ENCODE peak calls at places on chromosomes 7 and 10, in eight cellular contexts. One of them, this sample, is unnamed.

GRCh38 chr10:17984056-17984455 is 32.3 kb downstream of the SLC39A12 start:
- DNase-seq in spleen: no peak
- DNase-seq in right lobe of liver: no peak
- DNase-seq in lower leg skin: no peak
- DNase-seq in tibial nerve: no peak
- DNase-seq in transverse colon: no peak
- DNase-seq in NB4: peak; percentile 46
- DNase-seq in heart left ventricle: no peak
- DNase-seq in this sample: no peak

GRCh38 chr7:137697026-137697425 is 149.7 kb downstream of the DGKI start:
- DNase-seq in lower leg skin: no peak
- DNase-seq in heart left ventricle: no peak
- DNase-seq in spleen: no peak
- DNase-seq in tibial nerve: no peak
- DNase-seq in transverse colon: no peak
- DNase-seq in NB4: no peak
- DNase-seq in right lobe of liver: no peak
- DNase-seq in this sample: no peak

GRCh38 chr10:57822965-57823364 is 444.7 kb downstream of the IPMK start:
- DNase-seq in tibial nerve: no peak
- DNase-seq in transverse colon: no peak
- DNase-seq in right lobe of liver: no peak
- DNase-seq in spleen: no peak
- DNase-seq in heart left ventricle: no peak
- DNase-seq in NB4: no peak
- DNase-seq in lower leg skin: no peak
- DNase-seq in this sample: no peak

GRCh38 chr7:158549176-158549833 is 38.3 kb downstream of the PTPRN2 start:
- DNase-seq in right lobe of liver: peak; percentile 52
- DNase-seq in heart left ventricle: peak; percentile 50
- DNase-seq in transverse colon: no peak
- DNase-seq in tibial nerve: peak; percentile 16
- DNase-seq in NB4: peak; percentile 95
- DNase-seq in spleen: peak; percentile 75
- DNase-seq in lower leg skin: no peak
- DNase-seq in this sample: no peak

GRCh38 chr7:40019558-40019957 is 69.5 kb downstream of the CDK13 start:
- DNase-seq in heart left ventricle: no peak
- DNase-seq in NB4: no peak
- DNase-seq in spleen: no peak
- DNase-seq in lower leg skin: no peak
- DNase-seq in tibial nerve: no peak
- DNase-seq in right lobe of liver: no peak
- DNase-seq in transverse colon: no peak
- DNase-seq in this sample: no peak

GRCh38 chr7:738723-739454 is 11.8 kb upstream of the PRKAR1B start:
- DNase-seq in right lobe of liver: no peak
- DNase-seq in transverse colon: no peak
- DNase-seq in NB4: no peak
- DNase-seq in lower leg skin: no peak
- DNase-seq in tibial nerve: no peak
- DNase-seq in spleen: peak; percentile 41
- DNase-seq in heart left ventricle: peak; percentile 68
- DNase-seq in this sample: no peak

GRCh38 chr10:4541292-4541691 is 284.7 kb upstream of the AKR1E2 start:
- DNase-seq in NB4: no peak
- DNase-seq in right lobe of liver: no peak
- DNase-seq in spleen: no peak
- DNase-seq in transverse colon: peak; percentile 19
- DNase-seq in lower leg skin: peak; percentile 77
- DNase-seq in heart left ventricle: no peak
- DNase-seq in tibial nerve: no peak
- DNase-seq in this sample: no peak

GRCh38 chr10:51972733-51973346 is 273.4 kb upstream of the CSTF2T start:
- DNase-seq in spleen: no peak
- DNase-seq in tibial nerve: no peak
- DNase-seq in transverse colon: no peak
- DNase-seq in right lobe of liver: no peak
- DNase-seq in heart left ventricle: no peak
- DNase-seq in lower leg skin: no peak
- DNase-seq in NB4: no peak
- DNase-seq in this sample: no peak

GRCh38 chr7:142438923-142439515 is 181.2 kb upstream of the PRSS58 start:
- DNase-seq in transverse colon: peak; percentile 44
- DNase-seq in NB4: no peak
- DNase-seq in lower leg skin: no peak
- DNase-seq in heart left ventricle: no peak
- DNase-seq in spleen: no peak
- DNase-seq in right lobe of liver: no peak
- DNase-seq in tibial nerve: no peak
- DNase-seq in this sample: no peak

GRCh38 chr7:142440219-142441073 is 182.6 kb upstream of the PRSS58 start:
- DNase-seq in transverse colon: no peak
- DNase-seq in NB4: no peak
- DNase-seq in right lobe of liver: no peak
- DNase-seq in spleen: no peak
- DNase-seq in lower leg skin: no peak
- DNase-seq in heart left ventricle: no peak
- DNase-seq in tibial nerve: no peak
- DNase-seq in this sample: no peak

GRCh38 chr7:142436601-142437000 is 178.7 kb upstream of the PRSS58 start:
- DNase-seq in tibial nerve: no peak
- DNase-seq in transverse colon: no peak
- DNase-seq in NB4: no peak
- DNase-seq in spleen: no peak
- DNase-seq in heart left ventricle: no peak
- DNase-seq in lower leg skin: no peak
- DNase-seq in right lobe of liver: no peak
- DNase-seq in this sample: no peak

GRCh38 chr7:142439739-142440138 is 181.9 kb upstream of the PRSS58 start:
- DNase-seq in transverse colon: no peak
- DNase-seq in heart left ventricle: no peak
- DNase-seq in tibial nerve: no peak
- DNase-seq in right lobe of liver: no peak
- DNase-seq in NB4: peak; percentile 21
- DNase-seq in spleen: no peak
- DNase-seq in lower leg skin: no peak
- DNase-seq in this sample: no peak

DNA sequence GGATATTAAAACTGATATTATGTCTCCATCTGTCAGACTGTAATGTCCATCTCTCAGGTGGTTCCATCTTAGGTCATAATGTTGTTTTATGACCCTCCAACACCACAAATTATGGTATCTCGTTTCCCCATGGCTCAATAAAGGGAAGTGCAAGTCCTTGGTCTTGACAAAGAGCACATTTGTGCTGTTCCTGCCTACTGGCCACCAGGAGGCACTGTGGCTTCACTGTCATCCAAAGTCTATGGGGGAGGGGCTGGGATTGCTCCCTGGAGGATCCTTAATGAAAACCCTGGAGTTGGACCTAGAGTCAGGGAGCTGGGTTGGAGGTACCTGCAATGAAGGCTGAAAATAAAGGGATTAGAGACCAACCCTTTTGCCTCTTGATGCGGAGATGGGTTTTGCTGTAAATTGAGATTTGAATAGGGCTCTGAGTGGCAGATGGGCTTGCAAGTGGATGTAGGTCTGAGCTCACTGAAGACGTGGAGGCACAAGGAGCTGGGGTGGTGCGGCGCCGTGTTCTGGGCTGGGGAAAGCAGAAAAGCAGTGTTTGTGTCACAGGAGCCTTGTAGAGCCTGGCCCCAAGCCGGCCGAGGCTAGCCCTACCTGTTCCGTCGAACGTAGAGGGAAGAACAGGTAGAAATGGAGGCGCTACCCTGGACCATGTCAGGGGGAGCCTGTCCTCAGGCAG is 180.5 kb upstream of the PRSS58 start:
- DNase-seq in transverse colon: peak; percentile 52
- DNase-seq in tibial nerve: no peak
- DNase-seq in NB4: peak; percentile 82
- DNase-seq in right lobe of liver: no peak
- DNase-seq in heart left ventricle: no peak
- DNase-seq in lower leg skin: no peak
- DNase-seq in spleen: no peak
- DNase-seq in this sample: no peak
- TF ChIP-seq CTCF in transverse colon: peak; percentile 46
- TF ChIP-seq CTCF in tibial nerve: no peak
- TF ChIP-seq CTCF in NB4: peak; percentile 96
- TF ChIP-seq CTCF in right lobe of liver: peak; percentile 49
- TF ChIP-seq CTCF in heart left ventricle: peak; percentile 10
- TF ChIP-seq CTCF in lower leg skin: no peak
- TF ChIP-seq CTCF in spleen: peak; percentile 29
- TF ChIP-seq CTCF in this sample: peak; percentile 57

GRCh38 chr10:117542706-117543244 is at the start of gene EMX2:
- DNase-seq in spleen: no peak
- DNase-seq in right lobe of liver: no peak
- DNase-seq in transverse colon: no peak
- DNase-seq in NB4: no peak
- DNase-seq in lower leg skin: no peak
- DNase-seq in tibial nerve: no peak
- DNase-seq in heart left ventricle: no peak
- DNase-seq in this sample: no peak

GRCh38 chr10:117541909-117542705 is 439 bp upstream of the EMX2 start:
- DNase-seq in transverse colon: no peak
- DNase-seq in heart left ventricle: no peak
- DNase-seq in lower leg skin: peak; percentile 96
- DNase-seq in right lobe of liver: no peak
- DNase-seq in spleen: no peak
- DNase-seq in NB4: no peak
- DNase-seq in tibial nerve: no peak
- DNase-seq in this sample: no peak

GRCh38 chr10:117543999-117544728 is 1.6 kb downstream of the EMX2 start:
- DNase-seq in lower leg skin: peak; percentile 61
- DNase-seq in spleen: no peak
- DNase-seq in NB4: no peak
- DNase-seq in transverse colon: no peak
- DNase-seq in heart left ventricle: no peak
- DNase-seq in tibial nerve: no peak
- DNase-seq in right lobe of liver: no peak
- DNase-seq in this sample: no peak

GRCh38 chr10:117544729-117545140 is 2.2 kb downstream of the EMX2 start:
- DNase-seq in spleen: no peak
- DNase-seq in heart left ventricle: no peak
- DNase-seq in tibial nerve: no peak
- DNase-seq in lower leg skin: peak; percentile 86
- DNase-seq in transverse colon: no peak
- DNase-seq in right lobe of liver: no peak
- DNase-seq in NB4: no peak
- DNase-seq in this sample: peak; percentile 54

DNA sequence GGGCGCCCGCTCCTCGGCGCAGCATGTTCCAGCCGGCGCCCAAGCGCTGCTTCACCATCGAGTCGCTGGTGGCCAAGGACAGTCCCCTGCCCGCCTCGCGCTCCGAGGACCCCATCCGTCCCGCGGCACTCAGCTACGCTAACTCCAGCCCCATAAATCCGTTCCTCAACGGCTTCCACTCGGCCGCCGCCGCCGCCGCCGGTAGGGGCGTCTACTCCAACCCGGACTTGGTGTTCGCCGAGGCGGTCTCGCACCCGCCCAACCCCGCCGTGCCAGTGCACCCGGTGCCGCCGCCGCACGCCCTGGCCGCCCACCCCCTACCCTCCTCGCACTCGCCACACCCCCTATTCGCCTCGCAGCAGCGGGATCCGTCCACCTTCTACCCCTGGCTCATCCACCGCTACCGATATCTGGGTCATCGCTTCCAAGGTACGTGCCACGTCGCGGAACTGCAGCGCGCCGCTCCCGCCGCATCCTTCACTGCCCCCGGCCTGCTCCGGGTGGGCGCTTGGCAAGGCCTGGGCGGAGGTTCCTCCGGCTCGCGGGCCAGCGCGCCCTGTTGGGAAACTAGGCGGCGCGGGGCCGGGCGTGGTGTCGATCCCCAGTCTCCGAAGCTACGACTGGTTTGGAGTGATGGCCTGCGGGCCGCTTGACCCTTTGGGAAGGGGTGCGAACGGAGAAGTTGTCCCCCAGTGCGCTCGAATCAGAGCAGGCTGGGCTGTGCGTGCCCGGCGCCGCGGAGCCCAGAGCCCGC is 876 bp downstream of the EMX2 start:
- DNase-seq in transverse colon: no peak
- DNase-seq in right lobe of liver: no peak
- DNase-seq in NB4: no peak
- DNase-seq in lower leg skin: peak; percentile 88
- DNase-seq in spleen: peak; percentile 73
- DNase-seq in heart left ventricle: no peak
- DNase-seq in tibial nerve: no peak
- DNase-seq in this sample: no peak
- TF ChIP-seq POLR2A in transverse colon: no peak
- TF ChIP-seq POLR2A in right lobe of liver: no peak
- TF ChIP-seq POLR2A in NB4: no peak
- TF ChIP-seq POLR2A in lower leg skin: no peak
- TF ChIP-seq POLR2A in spleen: no peak
- TF ChIP-seq POLR2A in heart left ventricle: no peak
- TF ChIP-seq POLR2A in tibial nerve: no peak
- TF ChIP-seq POLR2A in this sample: no peak

GRCh38 chr7:4100691-4101090 is 581.4 kb upstream of the FOXK1 start:
- DNase-seq in spleen: peak; percentile 65
- DNase-seq in right lobe of liver: no peak
- DNase-seq in NB4: no peak
- DNase-seq in tibial nerve: no peak
- DNase-seq in lower leg skin: no peak
- DNase-seq in transverse colon: no peak
- DNase-seq in heart left ventricle: no peak
- DNase-seq in this sample: no peak

GRCh38 chr7:4099651-4100050 is 582.4 kb upstream of the FOXK1 start:
- DNase-seq in spleen: peak; percentile 68
- DNase-seq in NB4: no peak
- DNase-seq in heart left ventricle: no peak
- DNase-seq in right lobe of liver: no peak
- DNase-seq in tibial nerve: no peak
- DNase-seq in transverse colon: no peak
- DNase-seq in lower leg skin: no peak
- DNase-seq in this sample: no peak

GRCh38 chr7:4102231-4102841 is 579.8 kb upstream of the FOXK1 start:
- DNase-seq in spleen: peak; percentile 87
- DNase-seq in transverse colon: no peak
- DNase-seq in tibial nerve: no peak
- DNase-seq in NB4: no peak
- DNase-seq in right lobe of liver: no peak
- DNase-seq in heart left ventricle: no peak
- DNase-seq in lower leg skin: no peak
- DNase-seq in this sample: no peak

GRCh38 chr7:4100148-4100547 is 581.9 kb upstream of the FOXK1 start:
- DNase-seq in NB4: no peak
- DNase-seq in heart left ventricle: no peak
- DNase-seq in tibial nerve: no peak
- DNase-seq in lower leg skin: no peak
- DNase-seq in right lobe of liver: no peak
- DNase-seq in spleen: peak; percentile 61
- DNase-seq in transverse colon: no peak
- DNase-seq in this sample: no peak

DNA sequence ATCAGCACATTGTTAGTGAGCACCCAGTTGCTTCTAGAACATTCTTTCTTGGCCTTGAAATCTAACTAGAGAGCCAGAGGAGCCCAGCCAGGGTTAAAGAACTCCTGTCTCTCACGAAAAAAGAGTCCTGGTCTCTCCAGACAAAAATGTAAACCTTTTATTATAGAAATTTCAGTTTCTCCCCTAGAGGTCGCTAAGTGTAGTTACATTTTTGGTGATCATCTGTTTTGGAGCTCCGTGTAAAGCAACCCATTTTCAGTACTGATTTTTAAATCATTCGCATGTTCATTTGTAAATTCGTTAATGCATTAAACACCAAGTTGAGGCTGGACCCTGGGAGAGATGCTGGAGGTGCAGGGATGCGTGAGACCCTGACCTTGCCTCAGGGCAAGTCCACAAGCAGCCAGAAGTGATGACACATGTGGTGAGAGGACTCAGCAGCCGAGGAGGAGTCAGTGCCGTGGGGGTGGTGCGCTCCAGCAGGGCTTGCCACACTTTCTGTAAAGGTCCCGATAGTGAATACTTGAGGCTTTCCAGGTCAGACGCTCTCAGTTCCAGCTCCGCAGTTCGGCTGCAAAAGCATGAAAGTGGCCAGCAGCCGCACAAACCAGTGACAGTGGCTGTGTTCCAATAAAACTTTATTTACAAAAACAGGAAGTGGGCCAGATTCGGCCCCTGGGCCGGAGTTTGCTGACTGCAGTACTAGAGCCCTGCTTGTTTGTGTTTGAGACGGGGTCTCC is 578.6 kb upstream of the FOXK1 start:
- DNase-seq in spleen: peak; percentile 71
- DNase-seq in right lobe of liver: no peak
- DNase-seq in NB4: peak; percentile 75
- DNase-seq in heart left ventricle: no peak
- DNase-seq in transverse colon: no peak
- DNase-seq in tibial nerve: no peak
- DNase-seq in lower leg skin: no peak
- DNase-seq in this sample: no peak
- TF ChIP-seq CTCF in spleen: no peak
- TF ChIP-seq CTCF in right lobe of liver: peak; percentile 11
- TF ChIP-seq CTCF in NB4: peak; percentile 44
- TF ChIP-seq CTCF in heart left ventricle: no peak
- TF ChIP-seq CTCF in transverse colon: peak; percentile 10
- TF ChIP-seq CTCF in tibial nerve: no peak
- TF ChIP-seq CTCF in lower leg skin: no peak
- TF ChIP-seq CTCF in this sample: no peak

DNA sequence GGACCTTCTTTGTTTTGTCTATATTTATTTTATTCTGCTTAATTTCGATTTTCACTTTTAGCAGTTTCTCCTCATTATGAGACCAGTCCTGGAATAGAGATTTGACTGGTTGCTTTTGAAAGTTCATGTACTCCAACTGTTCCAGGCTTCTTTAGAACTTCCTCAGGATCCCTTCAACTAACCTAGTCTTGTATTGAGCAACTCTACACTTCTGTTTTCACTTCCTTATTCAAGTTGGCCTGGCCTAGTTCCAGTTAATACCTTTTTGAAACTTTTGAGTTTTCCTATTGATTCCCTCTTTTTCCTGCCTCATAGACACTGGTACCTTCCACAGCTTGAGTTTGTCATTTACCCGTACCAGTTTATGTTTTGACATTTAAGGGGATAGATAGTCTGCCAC is 421.7 kb downstream of the ATRNL1 start:
- DNase-seq in heart left ventricle: no peak
- DNase-seq in right lobe of liver: no peak
- DNase-seq in spleen: no peak
- DNase-seq in transverse colon: no peak
- DNase-seq in tibial nerve: no peak
- DNase-seq in lower leg skin: no peak
- DNase-seq in NB4: peak; percentile 40
- DNase-seq in this sample: no peak
- TF ChIP-seq POLR2A in heart left ventricle: no peak
- TF ChIP-seq POLR2A in right lobe of liver: no peak
- TF ChIP-seq POLR2A in spleen: no peak
- TF ChIP-seq POLR2A in transverse colon: no peak
- TF ChIP-seq POLR2A in tibial nerve: no peak
- TF ChIP-seq POLR2A in lower leg skin: no peak
- TF ChIP-seq POLR2A in NB4: no peak
- TF ChIP-seq POLR2A in this sample: no peak